ENCODE peak calls at places on chromosomes 13 and 19, in four cellular contexts. One of them, this sample, is unnamed.
A peak's percentile ranks its signal among the peaks of the same experiment; 100 is the strongest.

GRCh38 chr19:17329061-17329767 is 5.4 kb downstream of the ANO8 start:
- DNase-seq in posterior cingulate gyrus: no peak
- DNase-seq in stimulated activated CD4-positive, alpha-beta T cell treated with anti-CD3 and anti-CD28 coated beads, Interleukin-1b, Interleukin-23, amount 100 ng/mL, for 24 hours: no peak
- DNase-seq in aorta: no peak
- DNase-seq in this sample: no peak

GRCh38 chr13:43880930-43881329 is 1.2 kb downstream of the LACC1 start:
- DNase-seq in aorta: no peak
- DNase-seq in posterior cingulate gyrus: no peak
- DNase-seq in stimulated activated CD4-positive, alpha-beta T cell treated with anti-CD3 and anti-CD28 coated beads, Interleukin-1b, Interleukin-23, amount 100 ng/mL, for 24 hours: no peak
- DNase-seq in this sample: no peak

GRCh38 chr13:90867336-90867683 is 480.2 kb upstream of the MIR17HG start:
- DNase-seq in posterior cingulate gyrus: peak; percentile 70
- DNase-seq in aorta: peak; percentile 78
- DNase-seq in stimulated activated CD4-positive, alpha-beta T cell treated with anti-CD3 and anti-CD28 coated beads, Interleukin-1b, Interleukin-23, amount 100 ng/mL, for 24 hours: no peak
- DNase-seq in this sample: peak; percentile 2

GRCh38 chr19:10625003-10625761 is at the start of gene SLC44A2:
- DNase-seq in aorta: peak; percentile 92
- DNase-seq in stimulated activated CD4-positive, alpha-beta T cell treated with anti-CD3 and anti-CD28 coated beads, Interleukin-1b, Interleukin-23, amount 100 ng/mL, for 24 hours: no peak
- DNase-seq in posterior cingulate gyrus: peak; percentile 90
- DNase-seq in this sample: no peak

GRCh38 chr13:96958286-96958891 is 35.9 kb downstream of the OXGR1 start:
- DNase-seq in aorta: no peak
- DNase-seq in stimulated activated CD4-positive, alpha-beta T cell treated with anti-CD3 and anti-CD28 coated beads, Interleukin-1b, Interleukin-23, amount 100 ng/mL, for 24 hours: no peak
- DNase-seq in posterior cingulate gyrus: no peak
- DNase-seq in this sample: no peak

GRCh38 chr19:46271488-46272197 is 25.2 kb upstream of the HIF3A start:
- DNase-seq in aorta: no peak
- DNase-seq in posterior cingulate gyrus: no peak
- DNase-seq in stimulated activated CD4-positive, alpha-beta T cell treated with anti-CD3 and anti-CD28 coated beads, Interleukin-1b, Interleukin-23, amount 100 ng/mL, for 24 hours: no peak
- DNase-seq in this sample: no peak

GRCh38 chr13:113005076-113005865 is 36.3 kb downstream of the MCF2L start:
- DNase-seq in stimulated activated CD4-positive, alpha-beta T cell treated with anti-CD3 and anti-CD28 coated beads, Interleukin-1b, Interleukin-23, amount 100 ng/mL, for 24 hours: no peak
- DNase-seq in aorta: no peak
- DNase-seq in posterior cingulate gyrus: no peak
- DNase-seq in this sample: no peak

GRCh38 chr13:61765181-61765742 is 349.6 kb upstream of the PCDH20 start:
- DNase-seq in posterior cingulate gyrus: no peak
- DNase-seq in stimulated activated CD4-positive, alpha-beta T cell treated with anti-CD3 and anti-CD28 coated beads, Interleukin-1b, Interleukin-23, amount 100 ng/mL, for 24 hours: no peak
- DNase-seq in aorta: peak; percentile 68
- DNase-seq in this sample: no peak

GRCh38 chr19:1081301-1082164 is 13.6 kb downstream of the POLR2E start:
- DNase-seq in aorta: peak; percentile 79
- DNase-seq in posterior cingulate gyrus: no peak
- DNase-seq in stimulated activated CD4-positive, alpha-beta T cell treated with anti-CD3 and anti-CD28 coated beads, Interleukin-1b, Interleukin-23, amount 100 ng/mL, for 24 hours: no peak
- DNase-seq in this sample: no peak

GRCh38 chr13:112619730-112620639 is 32.0 kb upstream of the TUBGCP3 start:
- DNase-seq in aorta: no peak
- DNase-seq in stimulated activated CD4-positive, alpha-beta T cell treated with anti-CD3 and anti-CD28 coated beads, Interleukin-1b, Interleukin-23, amount 100 ng/mL, for 24 hours: no peak
- DNase-seq in posterior cingulate gyrus: no peak
- DNase-seq in this sample: no peak

GRCh38 chr19:19107663-19108062 is 30.6 kb downstream of the TMEM161A start:
- DNase-seq in stimulated activated CD4-positive, alpha-beta T cell treated with anti-CD3 and anti-CD28 coated beads, Interleukin-1b, Interleukin-23, amount 100 ng/mL, for 24 hours: no peak
- DNase-seq in aorta: no peak
- DNase-seq in posterior cingulate gyrus: no peak
- DNase-seq in this sample: no peak

This sample was measured in GM18507.